ENCODE peak calls at places on chromosomes 4 and X, in nine cellular contexts. S is RCC 7860; Y is activated CD4-positive, CD25-positive, alpha-beta regulatory T cell; T is uterus; K is IMR-90; V is dorsolateral prefrontal cortex; M is SW480; L is A673; U is NAMALWA. O is an unnamed sample.

GRCh38 chr4:128461300-128462103 is 173.9 kb upstream of the PGRMC2 start:
- DNase-seq in S (peak; percentile 77), Y (no peak), T (peak; percentile 29), K (peak; percentile 88), V (no peak), M (peak; percentile 3), L (no peak), U (no peak), O (peak; percentile 35)

GRCh38 chrX:109967151-109967550 is 35.8 kb upstream of the TMEM164 start:
- DNase-seq in S (no peak), Y (no peak), T (no peak), K (peak; percentile 15), V (no peak), M (no peak), L (no peak), U (no peak), O (no peak)

GRCh38 chr4:3235581-3235980 is 13.4 kb upstream of the MSANTD1 start:
- DNase-seq in S (no peak), Y (no peak), T (no peak), K (no peak), V (no peak), M (no peak), L (no peak), U (no peak), O (no peak)

GRCh38 chr4:99536148-99536728 is 25.4 kb downstream of the C4orf17 start:
- DNase-seq in S (no peak), Y (no peak), T (no peak), K (no peak), V (no peak), M (no peak), L (no peak), U (no peak), O (no peak)

GRCh38 chr4:93080316-93080715 is 748.2 kb upstream of the ATOH1 start:
- DNase-seq in S (no peak), Y (no peak), T (no peak), K (no peak), V (no peak), M (no peak), L (no peak), U (no peak), O (no peak)

GRCh38 chr4:176920694-176921093 is 128.0 kb upstream of the VEGFC start:
- DNase-seq in S (peak; percentile 23), Y (no peak), T (no peak), K (peak; percentile 88), V (no peak), M (no peak), L (no peak), U (no peak), O (no peak)

GRCh38 chr4:30837131-30837539 is 117.0 kb downstream of the PCDH7 start:
- DNase-seq in S (peak; percentile 28), Y (no peak), T (no peak), K (peak; percentile 6), V (no peak), M (no peak), L (peak; percentile 85), U (no peak), O (no peak)

GRCh38 chr4:113646456-113646809 is 115.1 kb downstream of the CAMK2D start:
- DNase-seq in S (no peak), Y (no peak), T (no peak), K (peak; percentile 54), V (no peak), M (no peak), L (peak; percentile 52), U (no peak), O (peak; percentile 47)

GRCh38 chrX:80879143-80879542 is 69.5 kb upstream of the BRWD3 start:
- DNase-seq in S (no peak), Y (no peak), T (no peak), K (no peak), V (no peak), M (no peak), L (peak; percentile 2), U (peak; percentile 3), O (peak; percentile 8)

GRCh38 chr4:8281519-8282133 is 12.1 kb downstream of the HTRA3 start:
- DNase-seq in S (no peak), Y (no peak), T (peak; percentile 80), K (peak; percentile 74), V (no peak), M (no peak), L (no peak), U (no peak), O (no peak)

GRCh38 chrX:154372612-154373022 is 1.8 kb downstream of the FLNA start:
- DNase-seq in S (peak; percentile 90), Y (no peak), T (peak; percentile 51), K (peak; percentile 65), V (no peak), M (peak; percentile 52), L (no peak), U (peak; percentile 20), O (no peak)

GRCh38 chrX:47380268-47380667 is 9.9 kb downstream of the ZNF157 start:
- DNase-seq in S (no peak), Y (peak; percentile 28), T (peak; percentile 31), K (no peak), V (no peak), M (peak; percentile 78), L (no peak), U (no peak), O (peak; percentile 62)

GRCh38 chrX:20016618-20016945 is 25.7 kb upstream of the BCLAF3 start:
- DNase-seq in S (no peak), Y (no peak), T (no peak), K (no peak), V (no peak), M (no peak), L (no peak), U (no peak), O (no peak)

GRCh38 chr4:96326846-96327245 is 487.0 kb downstream of the PDHA2 start:
- DNase-seq in S (no peak), Y (no peak), T (no peak), K (no peak), V (no peak), M (no peak), L (no peak), U (no peak), O (no peak)

GRCh38 chr4:119794681-119795080 is 166.1 kb upstream of the PDE5A start:
- DNase-seq in S (no peak), Y (no peak), T (no peak), K (no peak), V (no peak), M (no peak), L (no peak), U (no peak), O (peak; percentile 72)

GRCh38 chr4:141329174-141329569 is 108.5 kb downstream of the ZNF330 start:
- DNase-seq in S (no peak), Y (no peak), T (no peak), K (peak; percentile 80), V (no peak), M (no peak), L (peak; percentile 89), U (no peak), O (no peak)

GRCh38 chr4:113452868-113453620 is 308.5 kb downstream of the CAMK2D start:
- DNase-seq in S (no peak), Y (no peak), T (no peak), K (peak; percentile 79), V (no peak), M (no peak), L (peak; percentile 81), U (peak; percentile 37), O (no peak)

GRCh38 chr4:14375816-14376215 is 626.5 kb upstream of the CPEB2 start:
- DNase-seq in S (no peak), Y (no peak), T (no peak), K (peak; percentile 24), V (no peak), M (no peak), L (no peak), U (no peak), O (no peak)

GRCh38 chr4:84578540-84579409 is 4.2 kb upstream of the CDS1 start:
- DNase-seq in S (peak; percentile 34), Y (no peak), T (no peak), K (peak; percentile 58), V (no peak), M (peak; percentile 17), L (peak; percentile 35), U (peak; percentile 49), O (peak; percentile 61)

GRCh38 chr4:4687935-4688727 is 146.3 kb upstream of the STX18 start:
- DNase-seq in S (no peak), Y (no peak), T (no peak), K (no peak), V (no peak), M (no peak), L (no peak), U (no peak), O (no peak)

GRCh38 chr4:100746141-100746540 is 228.3 kb upstream of the EMCN start:
- DNase-seq in S (no peak), Y (no peak), T (no peak), K (no peak), V (no peak), M (no peak), L (no peak), U (no peak), O (no peak)

GRCh38 chr4:77286906-77287305 is 129.9 kb downstream of the CCNG2 start:
- DNase-seq in S (no peak), Y (no peak), T (no peak), K (no peak), V (no peak), M (no peak), L (no peak), U (no peak), O (no peak)

GRCh38 chr4:116531026-116531425 is 554.4 kb downstream of the TRAM1L1 start:
- DNase-seq in S (no peak), Y (no peak), T (no peak), K (no peak), V (no peak), M (no peak), L (peak; percentile 68), U (no peak), O (no peak)

O was measured in small intestine.